ENCODE peak calls at places on chromosomes 12 and 14, in eight cellular contexts. R, H, E, P, K, A, Q and B are unnamed samples.

GRCh38 chr12:40827923-40828592 is 135.8 kb downstream of the CNTN1 start:
- DNase-seq in P (no peak), Q (no peak), H (no peak), R (no peak), E (no peak), K (no peak), A (no peak), B (no peak)

GRCh38 chr12:110316861-110317260 is 35.8 kb downstream of the ATP2A2 start:
- DNase-seq in E (no peak), R (peak), A (no peak), Q (no peak), H (no peak), P (no peak), K (no peak), B (no peak)

GRCh38 chr14:95460647-95461478 is 55.6 kb downstream of the SYNE3 start:
- DNase-seq in H (no peak), P (no peak), R (no peak), Q (no peak), A (no peak), K (no peak), E (no peak), B (no peak)

GRCh38 chr12:51253276-51253675 is 14.7 kb downstream of the DAZAP2 start:
- DNase-seq in R (no peak), K (no peak), E (no peak), Q (no peak), H (no peak), A (no peak), P (no peak), B (no peak)

GRCh38 chr14:23894687-23895419 is 58.7 kb upstream of the DHRS4 start:
- DNase-seq in K (no peak), A (no peak), H (no peak), Q (no peak), E (no peak), R (no peak), P (no peak), B (no peak)

GRCh38 chr14:62189698-62190097 is 427.5 kb downstream of the SNAPC1 start:
- DNase-seq in P (no peak), R (no peak), Q (no peak), A (no peak), E (no peak), H (no peak), K (no peak), B (no peak)

GRCh38 chr14:78989246-78989645 is 819.1 kb downstream of the NRXN3 start:
- DNase-seq in P (no peak), H (no peak), K (no peak), A (no peak), E (no peak), R (no peak), Q (no peak), B (no peak)

GRCh38 chr12:5435161-5435560 is 3.3 kb downstream of the NTF3 start:
- DNase-seq in E (no peak), H (no peak), Q (no peak), P (no peak), K (no peak), R (no peak), A (no peak), B (no peak)

GRCh38 chr14:32073537-32074189 is 3.4 kb upstream of the ARHGAP5 start:
- DNase-seq in A (no peak), P (peak), H (peak), E (no peak), Q (peak), R (peak), K (peak), B (peak)

GRCh38 chr12:124654666-124655316 is 87.4 kb upstream of the NCOR2 start:
- DNase-seq in A (no peak), H (no peak), R (no peak), P (no peak), Q (no peak), E (no peak), K (no peak), B (no peak)

GRCh38 chr14:55303646-55304277 is 32.5 kb downstream of the FBXO34 start:
- DNase-seq in Q (no peak), R (no peak), H (no peak), A (no peak), K (no peak), P (no peak), E (no peak), B (no peak)

GRCh38 chr14:77125275-77126073 is 16.1 kb downstream of the ZDHHC22 start:
- DNase-seq in H (no peak), P (no peak), K (no peak), R (no peak), A (no peak), Q (no peak), E (no peak), B (no peak)

GRCh38 chr12:108801736-108802665 is 55.4 kb downstream of the SSH1 start:
- DNase-seq in R (no peak), P (no peak), A (no peak), E (no peak), Q (no peak), K (no peak), H (no peak), B (no peak)

GRCh38 chr14:32623300-32624093 is 294.4 kb downstream of the AKAP6 start:
- DNase-seq in P (no peak), E (no peak), R (no peak), Q (no peak), A (no peak), K (no peak), H (no peak), B (no peak)

GRCh38 chr14:73258845-73259611 is 21.7 kb downstream of the PAPLN start:
- DNase-seq in K (no peak), H (no peak), P (no peak), E (no peak), A (no peak), Q (peak), R (no peak), B (no peak)

GRCh38 chr14:25055998-25056687 is 6.2 kb upstream of the STXBP6 start:
- DNase-seq in E (no peak), H (no peak), Q (no peak), R (no peak), A (no peak), P (no peak), K (no peak), B (no peak)

GRCh38 chr14:50109342-50109741 is 7.0 kb downstream of the VCPKMT start:
- DNase-seq in Q (no peak), E (no peak), H (no peak), P (no peak), K (no peak), R (no peak), A (no peak), B (no peak)

GRCh38 chr12:2057041-2057792 is 4.4 kb downstream of the CACNA1C start:
- DNase-seq in P (peak), H (no peak), E (no peak), Q (peak), R (no peak), K (no peak), A (peak), B (no peak)

GRCh38 chr14:58866386-58866785 is 228.6 kb downstream of the DACT1 start:
- DNase-seq in H (no peak), A (no peak), Q (no peak), E (no peak), R (no peak), K (no peak), P (no peak), B (no peak)

GRCh38 chr14:98612434-98613200 is 659.4 kb downstream of the BCL11B start:
- DNase-seq in Q (no peak), E (no peak), H (no peak), A (peak), R (no peak), K (no peak), P (no peak), B (no peak)

GRCh38 chr14:95361373-95362179 is 41.9 kb upstream of the CLMN start:
- DNase-seq in P (peak), Q (no peak), H (no peak), A (no peak), K (no peak), R (no peak), E (no peak), B (no peak)

GRCh38 chr14:53810221-53810620 is 146.4 kb downstream of the BMP4 start:
- DNase-seq in R (no peak), A (no peak), P (no peak), Q (no peak), H (no peak), K (no peak), E (no peak), B (no peak)

GRCh38 chr14:56135001-56135400 is 16.8 kb downstream of the PELI2 start:
- DNase-seq in A (no peak), E (no peak), H (no peak), R (no peak), K (no peak), P (no peak), Q (no peak), B (no peak)

GRCh38 chr14:94110552-94111181 is at the start of gene IFI27:
- DNase-seq in P (no peak), R (no peak), A (peak), Q (no peak), E (no peak), K (no peak), H (no peak), B (no peak)

GRCh38 chr12:62861586-62861985 is 73.4 kb downstream of the PPM1H start:
- DNase-seq in K (no peak), P (no peak), Q (no peak), R (no peak), A (no peak), H (no peak), E (no peak), B (no peak)

GRCh38 chr12:29534935-29535334 is 37.4 kb upstream of the OVCH1 start:
- DNase-seq in K (no peak), R (no peak), P (no peak), Q (no peak), E (no peak), A (no peak), H (no peak), B (no peak)

GRCh38 chr12:31897791-31898503 is 61.3 kb upstream of the RESF1 start:
- DNase-seq in H (no peak), A (no peak), R (no peak), K (no peak), P (no peak), Q (no peak), E (peak), B (no peak)

GRCh38 chr14:93619176-93619793 is 169.0 kb downstream of the PRIMA1 start:
- DNase-seq in R (peak), P (peak), Q (no peak), A (no peak), E (no peak), K (no peak), H (no peak), B (no peak)

GRCh38 chr12:74227846-74228545 is 309.6 kb upstream of the ATXN7L3B start:
- DNase-seq in Q (no peak), H (no peak), P (no peak), K (no peak), A (no peak), E (no peak), R (no peak), B (no peak)

GRCh38 chr12:40801861-40802260 is 109.6 kb downstream of the CNTN1 start:
- DNase-seq in R (no peak), K (no peak), E (no peak), H (no peak), Q (no peak), P (no peak), A (no peak), B (no peak)

GRCh38 chr12:115953450-115953849 is 324.0 kb downstream of the MED13L start:
- DNase-seq in R (no peak), H (no peak), K (no peak), P (no peak), E (no peak), A (no peak), Q (no peak), B (no peak)